ENCODE peak calls at places on chromosomes 13 and 19, in five cellular contexts. U, O, V, P and K are unnamed samples.

GRCh38 chr13:41453620-41454019 is 3.7 kb upstream of the RGCC start:
- DNase-seq in O (no peak), P (no peak), U (no peak), V (no peak), K (no peak)

GRCh38 chr13:26707122-26708006 is 53.2 kb downstream of the GPR12 start:
- DNase-seq in O (peak), U (peak), V (peak), P (peak), K (peak)

GRCh38 chr19:40603071-40603718 is 2.0 kb downstream of the LTBP4 start:
- DNase-seq in O (no peak), P (peak), V (no peak), U (no peak), K (no peak)

GRCh38 chr13:90403330-90404082 is 944.0 kb upstream of the MIR17HG start:
- DNase-seq in O (no peak), P (no peak), V (no peak), U (no peak), K (no peak)

GRCh38 chr13:28719227-28719562 is 425 bp upstream of the SLC46A3 start:
- DNase-seq in P (no peak), U (no peak), O (no peak), V (no peak), K (no peak)

GRCh38 chr13:97577026-97577425 is 143.1 kb downstream of the RAP2A start:
- DNase-seq in U (no peak), V (no peak), O (no peak), P (no peak), K (no peak)

GRCh38 chr13:50129065-50129922 is 114.0 kb downstream of the KCNRG start:
- DNase-seq in U (no peak), P (no peak), V (no peak), O (no peak), K (no peak)

GRCh38 chr13:50127726-50128291 is 112.6 kb downstream of the KCNRG start:
- DNase-seq in O (no peak), P (no peak), V (no peak), U (no peak), K (peak)

GRCh38 chr13:78609464-78610205 is 6.3 kb upstream of the POU4F1 start:
- DNase-seq in V (no peak), P (no peak), U (peak), O (no peak), K (peak)

GRCh38 chr19:4390017-4390861 is 10.1 kb downstream of the SH3GL1 start:
- DNase-seq in U (peak), O (no peak), V (peak), P (no peak), K (peak)

GRCh38 chr19:6041991-6042421 is 64.1 kb upstream of the RANBP3 start:
- DNase-seq in V (no peak), P (no peak), U (no peak), O (no peak), K (no peak)

GRCh38 chr19:56341948-56342347 is 27.3 kb upstream of the ZSCAN5A start:
- DNase-seq in U (no peak), V (no peak), O (no peak), P (no peak), K (no peak)

GRCh38 chr19:1989513-1990229 is 25.8 kb downstream of the BTBD2 start:
- DNase-seq in U (no peak), V (no peak), P (no peak), O (no peak), K (no peak)

GRCh38 chr19:54420383-54421168 is 5.3 kb downstream of the TTYH1 start:
- DNase-seq in P (peak), U (no peak), O (no peak), V (peak), K (peak)

GRCh38 chr19:18419699-18420460 is 682 bp downstream of the SSBP4 start:
- DNase-seq in U (no peak), O (no peak), V (no peak), P (peak), K (no peak)

GRCh38 chr13:23578411-23579071 is 8.3 kb downstream of the TNFRSF19 start:
- DNase-seq in V (peak), P (peak), U (peak), O (no peak), K (peak)

DNA sequence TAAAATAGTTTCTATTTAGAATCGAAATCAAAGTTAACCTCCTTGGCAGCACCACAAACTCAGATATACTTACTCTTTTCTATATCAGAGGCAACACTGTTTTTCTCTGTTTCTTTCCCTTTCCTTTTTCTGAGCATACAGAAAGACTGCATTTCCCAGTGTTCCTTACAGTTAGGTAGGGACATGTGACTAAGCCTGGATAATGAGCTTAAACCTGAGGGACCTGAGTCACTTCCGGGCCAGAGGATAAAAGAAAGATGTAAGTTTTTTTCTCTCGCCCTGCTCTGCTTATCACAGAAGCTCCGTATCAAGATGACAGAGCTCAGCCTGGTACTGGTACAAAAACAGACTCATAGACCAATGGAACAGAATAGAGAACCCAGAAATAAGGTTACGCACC is 531.9 kb downstream of the KLF12 start:
- DNase-seq in O (peak), U (no peak), V (no peak), P (peak), K (no peak)
- TF ChIP-seq SP1 in O (no peak), U (no peak), V (no peak), P (no peak), K (no peak)

GRCh38 chr13:52751196-52751595 is 11.6 kb upstream of the CNMD start:
- DNase-seq in V (peak), O (no peak), U (no peak), P (no peak), K (no peak)

GRCh38 chr13:52750713-52751112 is 11.1 kb upstream of the CNMD start:
- DNase-seq in O (no peak), V (no peak), P (no peak), U (no peak), K (no peak)

GRCh38 chr13:52746141-52746540 is 6.5 kb upstream of the CNMD start:
- DNase-seq in U (no peak), O (no peak), V (no peak), P (no peak), K (no peak)

GRCh38 chr13:52744842-52745241 is 5.2 kb upstream of the CNMD start:
- DNase-seq in O (no peak), U (no peak), P (no peak), V (no peak), K (no peak)

DNA sequence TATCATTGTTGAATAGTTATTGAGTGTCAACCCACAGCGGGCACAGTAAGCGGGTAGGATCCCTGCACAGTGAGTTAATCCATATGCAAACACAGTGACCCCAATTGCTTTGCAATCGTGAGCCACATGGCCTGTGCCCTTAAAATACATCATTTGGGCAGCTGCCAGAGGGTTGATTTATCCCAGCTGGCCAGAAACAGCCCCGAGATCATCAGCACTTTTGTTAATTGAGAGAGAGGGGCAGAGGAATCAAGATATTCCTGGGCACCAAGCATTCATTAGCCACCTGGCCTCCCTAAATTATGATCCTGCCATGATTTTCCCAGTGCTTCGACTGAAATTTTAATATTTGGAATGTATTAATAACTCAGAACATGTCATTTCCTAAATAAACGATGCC is 9.8 kb upstream of the CNMD start:
- DNase-seq in U (no peak), P (no peak), V (no peak), O (no peak), K (no peak)
- TF ChIP-seq SP1 in U (no peak), P (no peak), V (no peak), O (no peak), K (no peak)

GRCh38 chr13:109844396-109844795 is 58.0 kb upstream of the IRS2 start:
- DNase-seq in O (no peak), V (no peak), U (no peak), P (no peak), K (no peak)
- TF ChIP-seq SP1 in O (no peak), V (no peak), U (no peak), P (no peak), K (no peak)

GRCh38 chr13:25463496-25463895 is 91.7 kb downstream of the ATP8A2 start:
- DNase-seq in V (no peak), P (no peak), U (no peak), O (no peak), K (no peak)
- TF ChIP-seq SP1 in V (no peak), P (no peak), U (no peak), O (no peak), K (no peak)